ENCODE peak calls at places on chromosomes 4 and X, in seven cellular contexts. J, R, Z, P, Q, W and U are unnamed samples.

GRCh38 chrX:100407784-100408642 is 2.1 kb downstream of the PCDH19 start:
- DNase-seq in Z (no peak), R (peak; percentile 2), W (peak; percentile 3), J (no peak), P (peak; percentile 36), Q (no peak), U (no peak)

GRCh38 chr4:153332936-153333335 is 11.6 kb upstream of the MND1 start:
- DNase-seq in Q (peak; percentile 48), J (peak; percentile 59), W (no peak), Z (no peak), P (no peak), R (peak; percentile 40), U (no peak)

GRCh38 chr4:8724436-8725070 is 132.0 kb downstream of the CPZ start:
- DNase-seq in J (no peak), W (no peak), Q (no peak), Z (peak; percentile 47), R (no peak), P (no peak), U (no peak)

GRCh38 chrX:12548746-12549145 is 242.5 kb upstream of the PRPS2 start:
- DNase-seq in P (peak; percentile 67), W (peak; percentile 12), J (peak; percentile 52), Z (no peak), Q (peak; percentile 27), R (peak; percentile 48), U (no peak)

GRCh38 chr4:48620861-48621260 is 130.8 kb downstream of the ZAR1 start:
- DNase-seq in W (no peak), J (no peak), P (no peak), Z (no peak), R (peak; percentile 71), Q (peak; percentile 83), U (no peak)

GRCh38 chrX:124033821-124034220 is 72.3 kb downstream of the STAG2 start:
- DNase-seq in R (peak; percentile 8), Z (no peak), P (no peak), J (peak; percentile 54), Q (peak; percentile 22), W (peak; percentile 53), U (peak; percentile 9)

GRCh38 chrX:153445106-153445855 is 575 bp downstream of the TREX2 start:
- DNase-seq in W (no peak), J (no peak), R (no peak), Z (no peak), Q (no peak), P (no peak), U (no peak)

GRCh38 chr4:104015680-104016079 is 295.9 kb upstream of the TACR3 start:
- DNase-seq in P (peak; percentile 61), R (peak; percentile 43), J (no peak), W (peak; percentile 3), Q (peak; percentile 26), Z (no peak), U (no peak)

GRCh38 chr4:123866796-123867195 is 470.2 kb downstream of the SPRY1 start:
- DNase-seq in R (no peak), Q (no peak), Z (no peak), W (peak; percentile 79), J (no peak), P (no peak), U (no peak)

GRCh38 chr4:113561092-113561491 is 200.4 kb downstream of the CAMK2D start:
- DNase-seq in J (no peak), Q (no peak), R (no peak), W (no peak), Z (no peak), P (no peak), U (no peak)

GRCh38 chr4:154977228-154977627 is 196.2 kb downstream of the RBM46 start:
- DNase-seq in W (no peak), Q (no peak), R (no peak), P (no peak), J (no peak), Z (no peak), U (no peak)

GRCh38 chr4:124065941-124066340 is 646.6 kb downstream of the ANKRD50 start:
- DNase-seq in R (no peak), Z (no peak), P (no peak), Q (no peak), J (peak; percentile 61), W (no peak), U (no peak)

GRCh38 chrX:1249101-1249887 is 19.3 kb upstream of the CSF2RA start:
- DNase-seq in Q (peak; percentile 6), Z (peak; percentile 75), W (peak; percentile 4), J (peak; percentile 5), R (peak; percentile 5), P (peak; percentile 86), U (no peak)

GRCh38 chrX:85992811-85993229 is 54.5 kb downstream of the CHM start:
- DNase-seq in Q (peak; percentile 77), Z (no peak), P (no peak), J (peak; percentile 57), R (peak; percentile 58), W (peak; percentile 55), U (peak; percentile 4)

GRCh38 chr4:168522371-168522770 is 25.5 kb downstream of the PALLD start:
- DNase-seq in P (no peak), R (no peak), W (no peak), J (no peak), Q (no peak), Z (no peak), U (no peak)

GRCh38 chr4:13966241-13967195 is 339.0 kb upstream of the BOD1L1 start:
- DNase-seq in Z (no peak), J (peak; percentile 85), Q (peak; percentile 75), R (peak; percentile 84), P (peak; percentile 27), W (peak; percentile 88), U (peak; percentile 63)

GRCh38 chr4:85720736-85721135 is 245.8 kb downstream of the ARHGAP24 start:
- DNase-seq in Q (peak; percentile 82), J (peak; percentile 49), W (peak; percentile 53), P (no peak), Z (no peak), R (peak; percentile 85), U (no peak)

GRCh38 chr4:67545996-67546356 is 673 bp upstream of the CENPC start:
- DNase-seq in W (no peak), P (peak; percentile 8), J (no peak), Q (no peak), Z (no peak), R (no peak), U (no peak)

GRCh38 chr4:785332-786073 is 40.4 kb downstream of the CPLX1 start:
- DNase-seq in Q (no peak), P (peak; percentile 90), J (no peak), Z (peak; percentile 62), R (no peak), W (no peak), U (no peak)

GRCh38 chr4:61212788-61213187 is 12.7 kb downstream of the ADGRL3 start:
- DNase-seq in J (no peak), R (no peak), P (no peak), Z (no peak), Q (no peak), W (no peak), U (no peak)

DNA sequence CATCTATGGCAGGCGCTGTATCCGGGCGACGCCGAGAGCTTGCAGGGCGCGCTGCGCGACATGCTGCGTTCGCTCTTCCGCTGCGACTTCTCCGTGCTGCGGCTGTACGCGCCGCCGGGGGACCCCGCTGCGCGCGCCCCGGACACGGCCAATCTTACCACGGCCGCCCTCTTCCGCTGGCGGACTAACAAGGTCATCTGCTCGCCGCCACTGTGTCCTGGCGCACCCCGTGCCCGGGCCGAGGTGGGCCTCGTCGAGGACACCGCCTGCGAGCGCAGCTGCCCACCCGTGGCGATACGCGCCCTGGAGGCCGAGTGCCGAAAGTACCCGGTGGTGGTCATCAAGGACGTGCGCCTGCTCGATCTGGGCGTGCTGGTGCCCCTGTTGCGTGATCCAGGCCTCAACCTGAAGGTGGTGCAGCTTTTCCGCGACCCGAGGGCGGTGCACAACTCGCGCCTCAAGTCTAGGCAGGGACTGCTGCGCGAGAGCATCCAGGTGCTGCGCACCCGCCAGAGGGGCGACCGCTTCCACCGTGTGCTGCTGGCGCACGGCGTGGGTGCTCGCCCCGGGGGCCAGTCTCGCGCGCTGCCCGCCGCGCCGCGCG is 874 bp downstream of the CHST7 start:
- DNase-seq in R (peak; percentile 15), P (peak; percentile 38), Z (no peak), J (peak; percentile 44), W (peak; percentile 39), Q (no peak), U (no peak)
- H3K4me3 ChIP-seq in R (peak overlapping the region; percentile 38), P (peak overlapping the region; percentile 73), Z (peak overlapping the region; percentile 67), J (peak overlapping the region; percentile 55), W (peak overlapping the region; percentile 51), Q (peak overlapping the region; percentile 41), U (peak overlapping the region; percentile 48)

DNA sequence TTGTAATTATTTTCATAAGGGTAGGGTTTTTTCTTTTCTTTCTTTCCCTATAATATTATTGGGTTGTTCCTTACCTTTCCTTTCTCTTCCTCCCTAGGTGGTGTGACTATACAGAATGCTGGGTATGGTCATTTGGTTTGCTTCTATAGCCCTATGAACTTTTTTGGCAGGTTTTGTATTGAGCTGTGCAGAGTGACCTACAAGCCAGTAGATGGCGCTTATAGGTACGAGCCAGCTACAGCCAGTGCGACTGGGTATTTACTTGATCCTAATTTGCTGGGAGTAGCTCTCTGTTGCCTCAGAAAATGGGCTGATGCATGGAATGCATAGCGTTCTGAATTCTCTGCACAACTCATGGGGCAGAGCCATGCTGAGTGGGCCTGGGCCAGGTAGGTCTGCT is 423.3 kb downstream of the MAGEE1 start:
- DNase-seq in P (peak; percentile 34), J (no peak), R (no peak), Q (no peak), Z (no peak), W (no peak), U (no peak)
- TF ChIP-seq CTCF in P (peak; percentile 61), J (no peak), R (no peak), Q (no peak), Z (peak; percentile 11), W (no peak), U (no peak)

GRCh38 chr4:30973993-30974392 is 253.8 kb downstream of the PCDH7 start:
- DNase-seq in W (no peak), J (no peak), P (no peak), Z (no peak), R (no peak), Q (no peak), U (no peak)

GRCh38 chr4:30979402-30979801 is 259.2 kb downstream of the PCDH7 start:
- DNase-seq in P (no peak), J (no peak), W (no peak), R (no peak), Q (no peak), Z (no peak), U (no peak)
- H3K4me3 ChIP-seq in P (no peak overlapping the region), J (no peak overlapping the region), W (no peak overlapping the region), R (no peak overlapping the region), Q (no peak overlapping the region), Z (no peak overlapping the region), U (no peak overlapping the region)

DNA sequence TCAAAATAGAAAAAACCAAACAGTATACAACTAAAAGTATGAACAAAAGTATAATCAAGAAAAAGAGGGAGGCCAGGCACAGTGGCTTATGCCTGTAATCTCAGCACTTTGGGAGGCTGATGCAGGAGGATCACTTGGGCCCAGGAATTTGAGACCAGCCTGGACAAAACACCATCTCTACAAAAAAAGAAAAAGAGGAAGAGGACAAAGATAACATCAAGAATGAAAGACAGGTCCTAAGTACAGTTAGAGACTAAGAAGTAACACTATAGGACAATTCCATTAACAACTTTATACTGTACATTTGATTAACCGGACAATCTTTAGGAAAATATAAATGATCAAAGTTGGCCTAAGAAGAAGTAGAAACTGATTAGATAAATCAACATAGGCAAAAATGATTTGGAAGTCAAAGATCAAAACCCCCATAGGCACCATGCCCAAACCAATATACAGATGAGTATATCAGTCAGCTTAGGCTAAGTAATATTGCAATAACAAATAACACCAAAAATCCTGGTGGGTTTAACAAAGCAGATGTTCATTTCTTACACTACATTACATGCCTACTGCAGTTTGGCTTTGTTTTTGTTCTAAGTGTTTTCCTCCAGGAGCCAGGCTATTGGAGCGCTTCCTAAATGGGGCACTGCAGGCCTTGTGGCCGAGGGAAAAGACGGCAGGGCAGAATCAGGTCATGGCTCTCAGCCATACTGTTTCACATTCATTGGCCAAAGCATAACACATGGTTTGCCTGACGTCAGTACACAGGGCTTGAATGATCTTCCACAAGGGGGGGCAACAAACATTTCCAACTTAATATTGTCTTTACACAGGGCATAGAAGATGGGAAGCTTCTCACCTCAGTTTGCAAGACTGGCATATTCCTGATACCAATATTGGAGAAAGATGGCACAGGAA is 42.2 kb upstream of the HGFAC start:
- DNase-seq in Q (peak; percentile 24), P (no peak), W (peak; percentile 34), J (peak; percentile 43), R (peak; percentile 28), Z (no peak), U (peak; percentile 37)
- TF ChIP-seq CTCF in Q (peak; percentile 4), P (peak; percentile 13), W (no peak), J (no peak), R (no peak), Z (peak; percentile 32), U (no peak)